ENCODE peak calls at places on chromosome 13, in four cellular contexts. T is K562, G is GM12878, P is HepG2. R is an unnamed sample.
A peak's percentile ranks its signal among the peaks of the same experiment; 100 is the strongest.

GRCh38 chr13:20128459-20128927 is 32.4 kb downstream of the GJA3 start:
- DNase-seq in P (peak; percentile 15), G (no peak), T (no peak), R (no peak)

GRCh38 chr13:94641432-94641941 is 39.8 kb downstream of the GPR180 start:
- DNase-seq in P (no peak), T (no peak), G (no peak), R (no peak)

GRCh38 chr13:99386911-99387788 is 80.0 kb upstream of the GPR183 start:
- DNase-seq in P (peak; percentile 35), T (peak; percentile 78), G (peak; percentile 66), R (peak; percentile 95)

GRCh38 chr13:41352935-41353801 is 42.1 kb downstream of the NAA16 start:
- DNase-seq in T (peak; percentile 21), G (peak; percentile 30), P (peak; percentile 35), R (no peak)

GRCh38 chr13:31835932-31836331 is 96.6 kb downstream of the RXFP2 start:
- DNase-seq in P (peak; percentile 5), T (no peak), G (no peak), R (no peak)

GRCh38 chr13:31631071-31631470 is 108.3 kb upstream of the RXFP2 start:
- DNase-seq in G (no peak), T (no peak), P (no peak), R (no peak)

GRCh38 chr13:33204130-33204927 is 81.2 kb downstream of the STARD13 start:
- DNase-seq in P (no peak), T (no peak), G (peak; percentile 78), R (no peak)

GRCh38 chr13:24713022-24713421 is 32.8 kb downstream of the ATP12A start:
- DNase-seq in P (no peak), T (no peak), G (no peak), R (no peak)

GRCh38 chr13:103539265-103539664 is 473.0 kb upstream of the SLC10A2 start:
- DNase-seq in P (no peak), G (no peak), T (no peak), R (no peak)

GRCh38 chr13:110650436-110650835 is 35.1 kb downstream of the NAXD start:
- DNase-seq in P (no peak), T (no peak), G (no peak), R (peak; percentile 33)

GRCh38 chr13:50085063-50085462 is 69.8 kb downstream of the KCNRG start:
- DNase-seq in T (no peak), P (peak; percentile 20), G (no peak), R (no peak)

GRCh38 chr13:33611016-33611805 is 206.7 kb upstream of the RFC3 start:
- DNase-seq in P (peak; percentile 83), G (no peak), T (no peak), R (no peak)

GRCh38 chr13:45361596-45362206 is 20.7 kb upstream of the TPT1 start:
- DNase-seq in T (peak; percentile 41), P (no peak), G (no peak), R (no peak)

GRCh38 chr13:49652691-49653305 is 24.5 kb downstream of the ARL11 start:
- DNase-seq in P (peak; percentile 70), T (peak; percentile 48), G (no peak), R (peak; percentile 52)

GRCh38 chr13:91200486-91200885 is 147.0 kb upstream of the MIR17HG start:
- DNase-seq in P (no peak), G (no peak), T (no peak), R (no peak)

GRCh38 chr13:66367356-66367755 is 862.8 kb downstream of the PCDH9 start:
- DNase-seq in P (no peak), G (no peak), T (no peak), R (no peak)

GRCh38 chr13:93345061-93345460 is 118.5 kb downstream of the GPC6 start:
- DNase-seq in G (no peak), P (no peak), T (no peak), R (no peak)

GRCh38 chr13:43830481-43830873 is 43.7 kb upstream of the ENOX1 start:
- DNase-seq in G (no peak), T (no peak), P (no peak), R (no peak)

GRCh38 chr13:31982540-31982939 is 49.0 kb upstream of the FRY start:
- DNase-seq in G (no peak), P (peak; percentile 67), T (no peak), R (no peak)

GRCh38 chr13:101258509-101258908 is 157.8 kb downstream of the NALCN start:
- DNase-seq in P (no peak), T (no peak), G (no peak), R (no peak)
- H3K4me3 ChIP-seq in P (no peak overlapping the region), T (no peak overlapping the region), G (no peak overlapping the region), R (no peak overlapping the region)

GRCh38 chr13:48316826-48317510 is 13.4 kb downstream of the RB1 start:
- DNase-seq in P (no peak), T (no peak), G (no peak), R (no peak)
- H3K4me2 ChIP-seq in P (no peak overlapping the region), T (no peak overlapping the region), G (no peak overlapping the region), R (no peak overlapping the region)

GRCh38 chr13:104750377-104750776 is 1684.2 kb upstream of the SLC10A2 start:
- DNase-seq in P (no peak), T (no peak), G (no peak), R (no peak)
- TF ChIP-seq CBX5 in P (no peak), T (no peak), G (no peak), R (no peak)

GRCh38 chr13:23678768-23679167 is 108.6 kb downstream of the TNFRSF19 start:
- DNase-seq in P (peak; percentile 20), G (no peak), T (no peak), R (no peak)
- H3K4me3 ChIP-seq in P (no peak overlapping the region), G (no peak overlapping the region), T (no peak overlapping the region), R (no peak overlapping the region)

DNA sequence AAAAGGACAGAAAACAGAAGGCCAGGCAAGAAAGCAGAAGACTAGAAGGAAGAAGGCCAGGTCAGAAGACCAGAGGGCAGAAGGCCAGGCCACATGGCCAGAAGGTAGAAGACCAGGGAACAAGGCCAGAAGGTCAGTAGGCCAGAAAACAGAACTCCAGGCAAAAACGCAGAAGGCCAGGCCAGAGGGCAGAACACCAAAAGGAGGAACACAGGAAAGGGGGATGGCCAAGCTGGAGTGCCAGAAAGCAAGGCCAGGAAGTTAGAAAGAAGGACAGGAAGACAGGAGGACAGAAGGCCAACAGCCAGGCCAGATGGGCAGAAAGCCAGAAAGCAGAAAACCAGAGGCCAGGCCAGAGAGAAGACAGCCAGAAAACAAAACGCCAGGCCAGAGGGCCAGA is 185.4 kb downstream of the TUBA3C start:
- DNase-seq in P (no peak), G (no peak), T (no peak), R (no peak)
- H3K4me2 ChIP-seq in P (no peak overlapping the region), G (no peak overlapping the region), T (no peak overlapping the region), R (no peak overlapping the region)

GRCh38 chr13:114127473-114128347 is 4.7 kb downstream of the RASA3 start:
- DNase-seq in G (no peak), T (no peak), P (no peak), R (no peak)
- TF ChIP-seq CBX5 in G (no peak), T (no peak), P (no peak), R (no peak)

GRCh38 chr13:76643596-76643995 is 242.6 kb downstream of the KCTD12 start:
- DNase-seq in G (no peak), T (no peak), P (no peak), R (no peak)
- H3K4me3 ChIP-seq in G (no peak overlapping the region), T (no peak overlapping the region), P (no peak overlapping the region), R (no peak overlapping the region)

GRCh38 chr13:63605962-63606361 is 2190.3 kb upstream of the PCDH20 start:
- DNase-seq in G (no peak), T (no peak), P (no peak), R (no peak)

GRCh38 chr13:63605403-63605802 is 2189.8 kb upstream of the PCDH20 start:
- DNase-seq in T (no peak), G (no peak), P (no peak), R (no peak)

GRCh38 chr13:63607153-63607552 is 2191.5 kb upstream of the PCDH20 start:
- DNase-seq in P (no peak), T (no peak), G (no peak), R (no peak)

GRCh38 chr13:63614874-63615612 is 2199.4 kb upstream of the PCDH20 start:
- DNase-seq in T (no peak), P (no peak), G (no peak), R (no peak)

GRCh38 chr13:63609574-63609973 is 2193.9 kb upstream of the PCDH20 start:
- DNase-seq in T (no peak), P (no peak), G (no peak), R (no peak)
- H3K4me2 ChIP-seq in T (no peak overlapping the region), P (no peak overlapping the region), G (no peak overlapping the region), R (no peak overlapping the region)

GRCh38 chr13:78317030-78317429 is 286.3 kb downstream of the POU4F1 start:
- DNase-seq in P (no peak), T (no peak), G (no peak), R (no peak)
- TF ChIP-seq CBX5 in P (no peak), T (no peak), G (no peak), R (no peak)

R was measured in H1.